ENCODE peak calls at places on chromosomes 7 and 10, in nine cellular contexts. U is sigmoid colon; I is aorta; V is naive thymus-derived CD4-positive, alpha-beta T cell; P is tibial artery; Q is GM23248; G is CD8-positive, alpha-beta memory T cell; C is psoas muscle; R is Panc1. M is an unnamed sample.

GRCh38 chr7:98733036-98733435 is 116.0 kb downstream of the NPTX2 start:
- DNase-seq in U (no peak), I (no peak), V (no peak), P (no peak), Q (peak; percentile 30), G (no peak), C (no peak), R (peak; percentile 25), M (no peak)

GRCh38 chr10:59222788-59223187 is 46.3 kb downstream of the PHYHIPL start:
- DNase-seq in U (no peak), I (no peak), V (no peak), P (no peak), Q (peak; percentile 13), G (no peak), C (no peak), R (no peak), M (no peak)

GRCh38 chr10:62527019-62527827 is 153.1 kb downstream of the ZNF365 start:
- DNase-seq in U (no peak), I (no peak), V (no peak), P (no peak), Q (no peak), G (no peak), C (no peak), R (no peak), M (no peak)

GRCh38 chr7:1961776-1962276 is 270.9 kb downstream of the MAD1L1 start:
- DNase-seq in U (no peak), I (no peak), V (peak; percentile 25), P (no peak), Q (peak; percentile 86), G (peak; percentile 73), C (no peak), R (no peak), M (no peak)

GRCh38 chr7:106840342-106840741 is 24.7 kb upstream of the PIK3CG start:
- DNase-seq in U (no peak), I (no peak), V (no peak), P (no peak), Q (peak; percentile 94), G (no peak), C (no peak), R (no peak), M (no peak)

GRCh38 chr10:129501652-129502436 is 34.8 kb downstream of the MGMT start:
- DNase-seq in U (no peak), I (no peak), V (no peak), P (no peak), Q (no peak), G (no peak), C (no peak), R (no peak), M (peak; percentile 68)

GRCh38 chr7:25894002-25894901 is 257.7 kb upstream of the NFE2L3 start:
- DNase-seq in U (no peak), I (no peak), V (peak; percentile 35), P (no peak), Q (peak; percentile 11), G (peak; percentile 23), C (peak; percentile 68), R (no peak), M (peak; percentile 89)

GRCh38 chr7:12985228-12985627 is 297.8 kb downstream of the ARL4A start:
- DNase-seq in U (no peak), I (no peak), V (no peak), P (no peak), Q (no peak), G (no peak), C (no peak), R (no peak), M (no peak)

GRCh38 chr10:114808982-114809381 is 12.6 kb upstream of the FHIP2A start:
- DNase-seq in U (no peak), I (no peak), V (no peak), P (no peak), Q (no peak), G (peak; percentile 47), C (no peak), R (no peak), M (no peak)

GRCh38 chr7:146235210-146235609 is 118.6 kb downstream of the CNTNAP2 start:
- DNase-seq in U (no peak), I (no peak), V (no peak), P (no peak), Q (no peak), G (no peak), C (no peak), R (no peak), M (no peak)

GRCh38 chr10:60502621-60503020 is 112.9 kb upstream of the ANK3 start:
- DNase-seq in U (no peak), I (no peak), V (no peak), P (no peak), Q (no peak), G (no peak), C (no peak), R (no peak), M (no peak)

GRCh38 chr7:105822806-105823205 is 53.6 kb downstream of the ATXN7L1 start:
- DNase-seq in U (no peak), I (no peak), V (no peak), P (no peak), Q (no peak), G (no peak), C (no peak), R (no peak), M (no peak)

GRCh38 chr7:96499532-96499931 is 177.6 kb upstream of the SLC25A13 start:
- DNase-seq in U (no peak), I (no peak), V (no peak), P (no peak), Q (no peak), G (no peak), C (no peak), R (no peak), M (no peak)

GRCh38 chr10:71431945-71432905 is 35.5 kb downstream of the CDH23 start:
- DNase-seq in U (no peak), I (no peak), V (no peak), P (no peak), Q (no peak), G (no peak), C (no peak), R (no peak), M (no peak)

GRCh38 chr7:55251313-55251712 is 113.8 kb upstream of the LANCL2 start:
- DNase-seq in U (no peak), I (no peak), V (no peak), P (no peak), Q (no peak), G (no peak), C (no peak), R (no peak), M (peak; percentile 62)

GRCh38 chr7:55247466-55247865 is 117.7 kb upstream of the LANCL2 start:
- DNase-seq in U (no peak), I (no peak), V (no peak), P (no peak), Q (peak; percentile 39), G (no peak), C (no peak), R (no peak), M (no peak)

GRCh38 chr7:55248526-55248925 is 116.6 kb upstream of the LANCL2 start:
- DNase-seq in U (no peak), I (no peak), V (no peak), P (no peak), Q (no peak), G (no peak), C (no peak), R (no peak), M (peak; percentile 70)

GRCh38 chr7:55250313-55250712 is 114.8 kb upstream of the LANCL2 start:
- DNase-seq in U (no peak), I (no peak), V (no peak), P (no peak), Q (peak; percentile 42), G (no peak), C (no peak), R (no peak), M (peak; percentile 80)

GRCh38 chr7:55249332-55249731 is 115.8 kb upstream of the LANCL2 start:
- DNase-seq in U (no peak), I (no peak), V (no peak), P (no peak), Q (no peak), G (no peak), C (no peak), R (no peak), M (peak; percentile 83)
- H3K27ac ChIP-seq in U (no peak overlapping the region), I (no peak overlapping the region), V (no peak overlapping the region), P (no peak overlapping the region), Q (no peak overlapping the region), G (no peak overlapping the region), C (no peak overlapping the region), R (no peak overlapping the region), M (no peak overlapping the region)

GRCh38 chr7:158771-159170 is 33.6 kb upstream of the FAM20C start:
- DNase-seq in U (no peak), I (peak; percentile 19), V (no peak), P (no peak), Q (no peak), G (no peak), C (peak; percentile 34), R (no peak), M (no peak)
- H3K27ac ChIP-seq in U (no peak overlapping the region), I (no peak overlapping the region), V (no peak overlapping the region), P (no peak overlapping the region), Q (no peak overlapping the region), G (no peak overlapping the region), C (no peak overlapping the region), R (no peak overlapping the region), M (no peak overlapping the region)

GRCh38 chr7:150421831-150422230 is 28.6 kb upstream of the GIMAP8 start:
- DNase-seq in U (peak; percentile 54), I (no peak), V (no peak), P (no peak), Q (no peak), G (no peak), C (no peak), R (no peak), M (no peak)

GRCh38 chr7:150420987-150421674 is 29.3 kb upstream of the GIMAP8 start:
- DNase-seq in U (peak; percentile 90), I (peak; percentile 86), V (peak; percentile 73), P (peak; percentile 79), Q (peak; percentile 81), G (peak; percentile 71), C (peak; percentile 88), R (peak; percentile 71), M (no peak)

GRCh38 chr7:150429699-150430098 is 20.7 kb upstream of the GIMAP8 start:
- DNase-seq in U (no peak), I (no peak), V (no peak), P (no peak), Q (no peak), G (no peak), C (no peak), R (no peak), M (no peak)

GRCh38 chr7:150428671-150429451 is 21.6 kb upstream of the GIMAP8 start:
- DNase-seq in U (peak; percentile 70), I (peak; percentile 67), V (no peak), P (no peak), Q (peak; percentile 97), G (no peak), C (no peak), R (no peak), M (no peak)

DNA sequence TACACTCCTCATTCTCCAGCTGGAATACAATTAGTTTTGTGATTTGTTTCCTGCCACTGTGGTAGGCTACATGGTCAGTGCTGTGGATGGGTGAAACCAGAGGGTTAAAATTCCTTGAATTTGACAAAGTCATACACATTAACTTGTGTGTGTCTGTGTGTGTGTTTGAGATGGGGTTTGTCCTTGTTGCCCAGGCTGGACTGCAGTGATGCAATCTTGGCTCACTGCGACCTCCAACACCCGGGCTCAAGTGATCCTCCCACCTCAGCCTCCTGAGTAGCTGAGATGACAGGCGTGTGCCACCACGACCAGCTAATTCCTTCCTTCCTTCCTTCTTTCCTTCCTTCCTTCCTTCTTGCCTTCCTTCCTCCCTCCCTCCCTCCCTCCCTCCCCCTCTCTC is 24.8 kb upstream of the GIMAP8 start:
- DNase-seq in U (no peak), I (no peak), V (no peak), P (no peak), Q (no peak), G (no peak), C (no peak), R (no peak), M (no peak)
- H3K27ac ChIP-seq in U (no peak overlapping the region), I (no peak overlapping the region), V (no peak overlapping the region), P (no peak overlapping the region), Q (no peak overlapping the region), G (no peak overlapping the region), C (no peak overlapping the region), R (no peak overlapping the region), M (no peak overlapping the region)

GRCh38 chr7:17326378-17326777 is 27.9 kb downstream of the AHR start:
- DNase-seq in U (no peak), I (no peak), V (no peak), P (no peak), Q (no peak), G (no peak), C (no peak), R (no peak), M (no peak)
- H3K27ac ChIP-seq in U (no peak overlapping the region), I (no peak overlapping the region), V (no peak overlapping the region), P (no peak overlapping the region), Q (no peak overlapping the region), G (no peak overlapping the region), C (no peak overlapping the region), R (no peak overlapping the region), M (no peak overlapping the region)

M was measured in esophagus muscularis mucosa.